ENCODE peak calls at places on chromosome 6, in five cellular contexts. E, M, Q, H and C are unnamed samples.

GRCh38 chr6:29673161-29673560 is 7.8 kb downstream of the ZFP57 start:
- DNase-seq in E (no peak), M (no peak), Q (no peak), H (no peak), C (no peak)

GRCh38 chr6:87724994-87725811 is 23.2 kb upstream of the AKIRIN2 start:
- DNase-seq in E (no peak), M (no peak), Q (no peak), H (no peak), C (no peak)

GRCh38 chr6:56399250-56399671 is 151.9 kb upstream of the COL21A1 start:
- DNase-seq in E (no peak), M (no peak), Q (peak; percentile 9), H (no peak), C (no peak)

GRCh38 chr6:147707524-147707923 is 199.0 kb downstream of the SAMD5 start:
- DNase-seq in E (no peak), M (peak; percentile 16), Q (no peak), H (no peak), C (no peak)

GRCh38 chr6:78020586-78020985 is 367.7 kb downstream of the MEI4 start:
- DNase-seq in E (no peak), M (no peak), Q (no peak), H (no peak), C (no peak)

GRCh38 chr6:169556758-169557505 is 144.9 kb downstream of the WDR27 start:
- DNase-seq in E (no peak), M (no peak), Q (no peak), H (no peak), C (no peak)

GRCh38 chr6:7138921-7139358 is 31.2 kb downstream of the RREB1 start:
- DNase-seq in E (peak; percentile 64), M (no peak), Q (no peak), H (no peak), C (no peak)

GRCh38 chr6:25788305-25788922 is 33.9 kb downstream of the SLC17A4 start:
- DNase-seq in E (peak; percentile 71), M (peak; percentile 59), Q (peak; percentile 23), H (peak; percentile 27), C (no peak)

GRCh38 chr6:38579010-38579628 is 60.6 kb downstream of the BTBD9 start:
- DNase-seq in E (no peak), M (no peak), Q (no peak), H (no peak), C (no peak)

GRCh38 chr6:41257369-41258195 is 28.9 kb downstream of the TREM1 start:
- DNase-seq in E (no peak), M (peak; percentile 53), Q (no peak), H (no peak), C (no peak)

GRCh38 chr6:26284537-26285142 is 80.4 kb upstream of the BTN3A2 start:
- DNase-seq in E (peak; percentile 56), M (peak; percentile 74), Q (no peak), H (peak; percentile 32), C (no peak)

GRCh38 chr6:45445749-45446454 is 68.2 kb upstream of the SUPT3H start:
- DNase-seq in E (peak; percentile 33), M (peak; percentile 99), Q (no peak), H (peak; percentile 87), C (peak; percentile 5)

GRCh38 chr6:15585936-15586335 is 76.9 kb downstream of the DTNBP1 start:
- DNase-seq in E (no peak), M (no peak), Q (no peak), H (no peak), C (no peak)

GRCh38 chr6:88119769-88120168 is 46.4 kb downstream of the CNR1 start:
- DNase-seq in E (no peak), M (no peak), Q (no peak), H (no peak), C (peak; percentile 45)

GRCh38 chr6:43951756-43952675 is 175.2 kb downstream of the MRPL14 start:
- DNase-seq in E (peak; percentile 25), M (peak; percentile 71), Q (no peak), H (no peak), C (no peak)

GRCh38 chr6:47028835-47029360 is 13.2 kb downstream of the ADGRF1 start:
- DNase-seq in E (no peak), M (no peak), Q (no peak), H (no peak), C (no peak)

GRCh38 chr6:88728756-88729155 is 234.7 kb downstream of the RNGTT start:
- DNase-seq in E (peak; percentile 61), M (no peak), Q (peak; percentile 43), H (no peak), C (no peak)

GRCh38 chr6:128844598-128844997 is 38.3 kb upstream of the LAMA2 start:
- DNase-seq in E (no peak), M (no peak), Q (no peak), H (no peak), C (no peak)

DNA sequence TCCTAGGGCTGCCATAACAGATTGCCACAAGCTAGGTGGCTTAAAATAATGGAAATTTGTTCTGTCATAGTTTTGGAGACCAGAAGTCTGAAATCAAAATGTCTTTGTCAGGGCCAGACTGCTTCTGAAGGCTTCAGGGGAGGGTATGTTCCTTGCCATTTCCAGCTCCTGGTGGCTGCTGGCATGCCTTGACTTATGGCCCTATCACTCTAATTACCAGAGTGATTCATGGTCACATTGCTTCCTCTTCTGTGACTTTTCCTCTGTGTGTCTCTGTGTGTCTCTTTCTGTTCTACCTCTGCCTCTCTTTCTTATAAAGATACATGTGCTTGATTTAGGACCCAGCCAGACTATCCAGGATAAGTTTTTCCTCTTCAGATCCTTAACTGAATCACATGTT is 635.2 kb upstream of the IMPG1 start:
- DNase-seq in E (no peak), M (no peak), Q (no peak), H (no peak), C (no peak)
- H2BK12ac ChIP-seq in E (no peak overlapping the region), M (no peak overlapping the region), Q (no peak overlapping the region), H (no peak overlapping the region), C (no peak overlapping the region)

GRCh38 chr6:13463327-13463717 is 24.1 kb downstream of the GFOD1 start:
- DNase-seq in E (no peak), M (no peak), Q (no peak), H (no peak), C (no peak)

GRCh38 chr6:13461352-13461751 is 26.0 kb downstream of the GFOD1 start:
- DNase-seq in E (no peak), M (no peak), Q (no peak), H (no peak), C (no peak)

GRCh38 chr6:13463941-13464340 is 23.5 kb downstream of the GFOD1 start:
- DNase-seq in E (no peak), M (no peak), Q (no peak), H (no peak), C (no peak)

GRCh38 chr6:13461805-13462204 is 25.6 kb downstream of the GFOD1 start:
- DNase-seq in E (no peak), M (peak; percentile 68), Q (no peak), H (peak; percentile 74), C (no peak)

GRCh38 chr6:13462380-13463326 is 24.7 kb downstream of the GFOD1 start:
- DNase-seq in E (no peak), M (peak; percentile 38), Q (no peak), H (no peak), C (no peak)
- H3K4me1 ChIP-seq in E (peaks cover 18% of the 10 kb centered on the region), M (peaks cover 3% of the 10 kb centered on the region), Q (peaks cover 7% of the 10 kb centered on the region), H (no peaks in the 10 kb centered on the region), C (peaks cover 8% of the 10 kb centered on the region)

GRCh38 chr6:138293996-138294395 is 75.7 kb upstream of the PBOV1 start:
- DNase-seq in E (no peak), M (no peak), Q (no peak), H (peak; percentile 20), C (no peak)

GRCh38 chr6:138292482-138292881 is 74.2 kb upstream of the PBOV1 start:
- DNase-seq in E (no peak), M (no peak), Q (no peak), H (no peak), C (no peak)

GRCh38 chr6:138291849-138292181 is 73.5 kb upstream of the PBOV1 start:
- DNase-seq in E (no peak), M (no peak), Q (no peak), H (no peak), C (no peak)

GRCh38 chr6:138291036-138291848 is 73.0 kb upstream of the PBOV1 start:
- DNase-seq in E (no peak), M (no peak), Q (no peak), H (no peak), C (no peak)

DNA sequence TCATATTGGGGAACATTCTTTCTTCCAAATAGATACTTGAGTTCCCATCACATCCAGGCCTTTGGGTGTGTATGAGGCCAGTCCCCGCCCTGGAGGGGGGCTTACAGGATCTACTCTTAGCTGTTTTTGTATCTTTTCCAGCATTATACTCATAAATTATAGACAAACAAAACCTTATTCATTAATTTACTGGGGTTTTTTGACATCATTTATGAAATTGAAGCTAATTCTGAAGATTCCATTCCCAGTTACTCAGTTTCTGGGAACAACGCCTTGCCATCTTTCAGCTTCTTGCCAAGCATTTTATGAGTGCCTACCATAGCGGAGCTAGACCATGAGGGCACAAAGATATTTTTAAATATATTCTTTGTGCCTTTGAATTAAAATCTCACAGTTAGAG is 75.1 kb upstream of the PBOV1 start:
- DNase-seq in E (no peak), M (no peak), Q (no peak), H (no peak), C (no peak)
- H2AFZ ChIP-seq in E (no peak overlapping the region), M (no peak overlapping the region), Q (no peak overlapping the region), H (no peak overlapping the region), C (no peak overlapping the region)

GRCh38 chr6:158457616-158458278 is 102.1 kb upstream of the TMEM181 start:
- DNase-seq in E (no peak), M (peak; percentile 16), Q (no peak), H (no peak), C (no peak)
- H2BK12ac ChIP-seq in E (no peak overlapping the region), M (no peak overlapping the region), Q (no peak overlapping the region), H (no peak overlapping the region), C (no peak overlapping the region)

DNA sequence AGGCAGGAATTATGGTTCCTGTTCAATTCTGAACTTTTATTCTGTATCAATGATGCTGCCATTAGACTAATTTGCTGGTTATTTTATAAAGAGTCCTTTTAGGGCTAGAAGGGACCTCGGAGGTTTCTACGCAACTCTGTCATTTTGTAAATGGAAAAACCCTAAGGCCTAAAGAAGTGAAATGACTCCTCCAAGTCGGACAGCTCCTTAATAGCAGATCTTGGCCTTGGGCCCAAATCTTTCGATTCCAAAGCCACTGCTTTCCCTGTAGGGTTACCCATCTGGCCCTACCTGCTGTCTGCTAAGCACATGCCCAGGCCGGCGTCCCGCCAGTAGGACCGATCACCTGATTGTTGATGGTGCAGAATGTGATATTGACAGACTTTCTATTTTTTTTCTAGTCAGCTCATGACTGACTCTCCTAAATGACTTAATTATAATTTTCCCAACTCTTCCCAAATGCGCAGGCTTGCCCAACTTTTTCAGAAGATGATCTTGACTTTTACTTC is 40.2 kb downstream of the PLEKHG1 start:
- DNase-seq in E (no peak), M (no peak), Q (no peak), H (no peak), C (no peak)
- H3K4me1 ChIP-seq in E (peaks cover 2% of the 10 kb centered on the region), M (no peaks in the 10 kb centered on the region), Q (no peaks in the 10 kb centered on the region), H (no peaks in the 10 kb centered on the region), C (peaks cover 3% of the 10 kb centered on the region)